ENCODE peak calls at places on chromosomes 6 and 20, in nine cellular contexts. C is transverse colon, Y is HFFc6, O is GM13977, D is lower leg skin, G is kidney, R is GM13976, W is endothelial cell, Q is nephron progenitor cell. A is an unnamed sample.

GRCh38 chr6:152380351-152380767 is 256.8 kb downstream of the SYNE1 start:
- DNase-seq in C (no peak), Y (peak), O (no peak), D (no peak), G (no peak), R (no peak), W (no peak), Q (no peak), A (no peak)

GRCh38 chr6:41125282-41125681 is 28.9 kb downstream of the TREML1 start:
- DNase-seq in C (no peak), Y (no peak), O (no peak), D (no peak), G (no peak), R (no peak), W (no peak), Q (no peak), A (no peak)

GRCh38 chr20:38674178-38675133 is 49.8 kb upstream of the SLC32A1 start:
- DNase-seq in C (peak), Y (no peak), O (peak), D (no peak), G (no peak), R (peak), W (peak), Q (peak), A (peak)

GRCh38 chr6:135180458-135181332 is at the start of gene MYB:
- DNase-seq in C (peak), Y (peak), O (peak), D (no peak), G (peak), R (peak), W (peak), Q (peak), A (peak)

GRCh38 chr6:33817520-33817919 is 13.7 kb upstream of the MLN start:
- DNase-seq in C (no peak), Y (no peak), O (no peak), D (no peak), G (peak), R (no peak), W (no peak), Q (no peak), A (no peak)

GRCh38 chr6:6736753-6737654 is 148.5 kb downstream of the LY86 start:
- DNase-seq in C (peak), Y (peak), O (no peak), D (peak), G (peak), R (no peak), W (peak), Q (peak), A (no peak)

GRCh38 chr20:57999465-58000111 is 228.9 kb downstream of the ANKRD60 start:
- DNase-seq in C (peak), Y (no peak), O (no peak), D (peak), G (no peak), R (no peak), W (peak), Q (no peak), A (no peak)

GRCh38 chr20:57749861-57750260 is 40.0 kb upstream of the PMEPA1 start:
- DNase-seq in C (no peak), Y (no peak), O (no peak), D (no peak), G (peak), R (no peak), W (no peak), Q (no peak), A (no peak)

GRCh38 chr6:43277643-43278523 is 20.2 kb upstream of the SLC22A7 start:
- DNase-seq in C (peak), Y (peak), O (no peak), D (no peak), G (no peak), R (no peak), W (no peak), Q (no peak), A (no peak)

GRCh38 chr6:21887301-21888185 is 294.0 kb downstream of the SOX4 start:
- DNase-seq in C (no peak), Y (peak), O (no peak), D (no peak), G (no peak), R (no peak), W (no peak), Q (no peak), A (no peak)

GRCh38 chr20:52447232-52447566 is 255.6 kb upstream of the ZFP64 start:
- DNase-seq in C (no peak), Y (no peak), O (no peak), D (no peak), G (no peak), R (no peak), W (no peak), Q (no peak), A (no peak)

GRCh38 chr6:17197607-17198006 is 83.6 kb upstream of the RBM24 start:
- DNase-seq in C (no peak), Y (no peak), O (no peak), D (no peak), G (no peak), R (no peak), W (no peak), Q (no peak), A (no peak)

GRCh38 chr6:17193376-17193775 is 87.8 kb upstream of the RBM24 start:
- DNase-seq in C (no peak), Y (peak), O (no peak), D (no peak), G (no peak), R (no peak), W (no peak), Q (no peak), A (no peak)
- TF ChIP-seq CTCF in C (no peak), Y (no peak), O (no peak), D (no peak), G (no peak), R (no peak), W (no peak), Q (no peak), A (no peak)

GRCh38 chr6:168545428-168545827 is 104.4 kb downstream of the SMOC2 start:
- DNase-seq in C (no peak), Y (no peak), O (no peak), D (no peak), G (no peak), R (no peak), W (no peak), Q (no peak), A (no peak)
- TF ChIP-seq CTCF in C (no peak), Y (no peak), O (no peak), D (no peak), G (no peak), R (no peak), W (no peak), Q (no peak), A (no peak)

GRCh38 chr20:48866936-48867335 is 39.1 kb upstream of the PREX1 start:
- DNase-seq in C (no peak), Y (no peak), O (no peak), D (no peak), G (no peak), R (no peak), W (no peak), Q (no peak), A (no peak)
- TF ChIP-seq CTCF in C (no peak), Y (no peak), O (no peak), D (no peak), G (no peak), R (no peak), W (no peak), Q (no peak), A (no peak)

GRCh38 chr6:160730911-160731310 is 28.9 kb downstream of the PLG start:
- DNase-seq in C (no peak), Y (no peak), O (no peak), D (no peak), G (no peak), R (no peak), W (peak), Q (peak), A (no peak)
- TF ChIP-seq CTCF in C (no peak), Y (peak), O (no peak), D (no peak), G (no peak), R (no peak), W (peak), Q (peak), A (peak)

GRCh38 chr6:4788953-4789584 is 12.9 kb downstream of the CDYL start:
- DNase-seq in C (peak), Y (no peak), O (no peak), D (no peak), G (no peak), R (peak), W (no peak), Q (peak), A (no peak)

GRCh38 chr6:4786936-4787504 is 10.8 kb downstream of the CDYL start:
- DNase-seq in C (no peak), Y (no peak), O (no peak), D (no peak), G (no peak), R (no peak), W (no peak), Q (no peak), A (no peak)

GRCh38 chr6:4791174-4791573 is 15.0 kb downstream of the CDYL start:
- DNase-seq in C (no peak), Y (no peak), O (no peak), D (no peak), G (no peak), R (no peak), W (no peak), Q (no peak), A (no peak)

GRCh38 chr6:4788482-4788881 is 12.3 kb downstream of the CDYL start:
- DNase-seq in C (no peak), Y (no peak), O (no peak), D (no peak), G (no peak), R (no peak), W (no peak), Q (no peak), A (no peak)

GRCh38 chr6:4790158-4790899 is 14.1 kb downstream of the CDYL start:
- DNase-seq in C (no peak), Y (no peak), O (no peak), D (no peak), G (no peak), R (no peak), W (no peak), Q (no peak), A (no peak)
- TF ChIP-seq CTCF in C (peak), Y (peak), O (no peak), D (no peak), G (no peak), R (no peak), W (peak), Q (no peak), A (peak)

DNA sequence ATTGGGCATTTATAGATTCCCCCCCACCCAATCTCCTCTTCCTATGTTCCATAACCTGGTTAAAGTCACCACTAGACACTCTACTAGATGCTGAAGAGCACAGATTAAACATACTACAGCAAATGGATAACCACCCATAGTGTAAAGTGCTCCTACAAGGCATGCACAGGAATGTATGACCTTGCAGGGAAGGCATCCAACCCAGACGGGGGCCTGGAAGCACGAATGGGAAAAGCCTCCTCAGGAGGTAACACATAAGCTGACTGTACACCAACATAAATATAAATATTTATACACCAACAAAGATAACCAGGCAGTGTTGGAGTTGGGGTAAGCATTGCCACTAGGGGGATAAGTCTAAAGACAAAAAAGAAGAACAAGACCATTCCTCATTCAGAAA is 691.7 kb downstream of the GRIK2 start:
- DNase-seq in C (no peak), Y (no peak), O (no peak), D (no peak), G (no peak), R (no peak), W (no peak), Q (no peak), A (no peak)
- TF ChIP-seq CTCF in C (no peak), Y (peak), O (no peak), D (no peak), G (no peak), R (no peak), W (no peak), Q (no peak), A (no peak)